ENCODE peak calls at places on chromosomes 12 and 14, in nine cellular contexts. One of them, this sample, is unnamed.

GRCh38 chr12:85057370-85057963 is 21.3 kb downstream of the LRRIQ1 start:
- DNase-seq in heart right ventricle: peak
- DNase-seq in HEK293T: peak
- DNase-seq in foreskin melanocyte: peak
- DNase-seq in esophagus squamous epithelium: no peak
- DNase-seq in HCT116: peak
- DNase-seq in pulmonary artery endothelial cell: peak
- DNase-seq in mucosa of gallbladder: peak
- DNase-seq in fibroblast of mammary gland: peak
- DNase-seq in this sample: peak

GRCh38 chr14:72155379-72155993 is 223.3 kb downstream of the RGS6 start:
- DNase-seq in heart right ventricle: no peak
- DNase-seq in HEK293T: no peak
- DNase-seq in foreskin melanocyte: no peak
- DNase-seq in esophagus squamous epithelium: no peak
- DNase-seq in HCT116: no peak
- DNase-seq in pulmonary artery endothelial cell: no peak
- DNase-seq in mucosa of gallbladder: no peak
- DNase-seq in fibroblast of mammary gland: no peak
- DNase-seq in this sample: no peak

GRCh38 chr12:103814436-103814835 is 26.6 kb downstream of the NT5DC3 start:
- DNase-seq in heart right ventricle: no peak
- DNase-seq in HEK293T: no peak
- DNase-seq in foreskin melanocyte: no peak
- DNase-seq in esophagus squamous epithelium: no peak
- DNase-seq in HCT116: no peak
- DNase-seq in pulmonary artery endothelial cell: no peak
- DNase-seq in mucosa of gallbladder: no peak
- DNase-seq in fibroblast of mammary gland: no peak
- DNase-seq in this sample: no peak

GRCh38 chr12:111437816-111438454 is 32.2 kb downstream of the SH2B3 start:
- DNase-seq in heart right ventricle: no peak
- DNase-seq in HEK293T: no peak
- DNase-seq in foreskin melanocyte: no peak
- DNase-seq in esophagus squamous epithelium: no peak
- DNase-seq in HCT116: no peak
- DNase-seq in pulmonary artery endothelial cell: peak
- DNase-seq in mucosa of gallbladder: peak
- DNase-seq in fibroblast of mammary gland: peak
- DNase-seq in this sample: no peak

GRCh38 chr14:95023886-95024285 is 133.4 kb downstream of the DICER1 start:
- DNase-seq in heart right ventricle: no peak
- DNase-seq in HEK293T: no peak
- DNase-seq in foreskin melanocyte: no peak
- DNase-seq in esophagus squamous epithelium: no peak
- DNase-seq in HCT116: no peak
- DNase-seq in pulmonary artery endothelial cell: no peak
- DNase-seq in mucosa of gallbladder: no peak
- DNase-seq in fibroblast of mammary gland: peak
- DNase-seq in this sample: no peak

GRCh38 chr12:90959538-90960139 is 4.7 kb upstream of the CCER1 start:
- DNase-seq in heart right ventricle: peak
- DNase-seq in HEK293T: peak
- DNase-seq in foreskin melanocyte: no peak
- DNase-seq in esophagus squamous epithelium: no peak
- DNase-seq in HCT116: peak
- DNase-seq in pulmonary artery endothelial cell: peak
- DNase-seq in mucosa of gallbladder: no peak
- DNase-seq in fibroblast of mammary gland: peak
- DNase-seq in this sample: no peak

GRCh38 chr12:28242888-28243633 is 52.8 kb downstream of the CCDC91 start:
- DNase-seq in heart right ventricle: no peak
- DNase-seq in HEK293T: no peak
- DNase-seq in foreskin melanocyte: no peak
- DNase-seq in esophagus squamous epithelium: no peak
- DNase-seq in HCT116: no peak
- DNase-seq in pulmonary artery endothelial cell: no peak
- DNase-seq in mucosa of gallbladder: no peak
- DNase-seq in fibroblast of mammary gland: peak
- DNase-seq in this sample: no peak

GRCh38 chr12:25459541-25459951 is 93.5 kb downstream of the LMNTD1 start:
- DNase-seq in heart right ventricle: peak
- DNase-seq in HEK293T: no peak
- DNase-seq in foreskin melanocyte: no peak
- DNase-seq in esophagus squamous epithelium: no peak
- DNase-seq in HCT116: no peak
- DNase-seq in pulmonary artery endothelial cell: no peak
- DNase-seq in mucosa of gallbladder: no peak
- DNase-seq in fibroblast of mammary gland: no peak
- DNase-seq in this sample: no peak

GRCh38 chr12:108457006-108457733 is 57.9 kb upstream of the FICD start:
- DNase-seq in heart right ventricle: peak
- DNase-seq in HEK293T: peak
- DNase-seq in foreskin melanocyte: peak
- DNase-seq in esophagus squamous epithelium: no peak
- DNase-seq in HCT116: peak
- DNase-seq in pulmonary artery endothelial cell: peak
- DNase-seq in mucosa of gallbladder: peak
- DNase-seq in fibroblast of mammary gland: peak
- DNase-seq in this sample: peak

GRCh38 chr12:98745578-98746391 is 100.7 kb downstream of the APAF1 start:
- DNase-seq in heart right ventricle: no peak
- DNase-seq in HEK293T: no peak
- DNase-seq in foreskin melanocyte: no peak
- DNase-seq in esophagus squamous epithelium: no peak
- DNase-seq in HCT116: no peak
- DNase-seq in pulmonary artery endothelial cell: no peak
- DNase-seq in mucosa of gallbladder: no peak
- DNase-seq in fibroblast of mammary gland: no peak
- DNase-seq in this sample: no peak

GRCh38 chr14:65016461-65016860 is 29.8 kb downstream of the FNTB start:
- DNase-seq in heart right ventricle: no peak
- DNase-seq in HEK293T: no peak
- DNase-seq in foreskin melanocyte: peak
- DNase-seq in esophagus squamous epithelium: no peak
- DNase-seq in HCT116: no peak
- DNase-seq in pulmonary artery endothelial cell: no peak
- DNase-seq in mucosa of gallbladder: no peak
- DNase-seq in fibroblast of mammary gland: no peak
- DNase-seq in this sample: no peak

GRCh38 chr12:114850853-114851252 is 166.9 kb upstream of the TBX3 start:
- DNase-seq in heart right ventricle: no peak
- DNase-seq in HEK293T: no peak
- DNase-seq in foreskin melanocyte: no peak
- DNase-seq in esophagus squamous epithelium: no peak
- DNase-seq in HCT116: no peak
- DNase-seq in pulmonary artery endothelial cell: no peak
- DNase-seq in mucosa of gallbladder: no peak
- DNase-seq in fibroblast of mammary gland: no peak
- DNase-seq in this sample: no peak

GRCh38 chr12:130799051-130799450 is 40.0 kb downstream of the STX2 start:
- DNase-seq in heart right ventricle: no peak
- DNase-seq in HEK293T: no peak
- DNase-seq in foreskin melanocyte: no peak
- DNase-seq in esophagus squamous epithelium: no peak
- DNase-seq in HCT116: no peak
- DNase-seq in pulmonary artery endothelial cell: no peak
- DNase-seq in mucosa of gallbladder: no peak
- DNase-seq in fibroblast of mammary gland: no peak
- DNase-seq in this sample: no peak

GRCh38 chr14:75200451-75200850 is 24.0 kb upstream of the TMED10 start:
- DNase-seq in heart right ventricle: no peak
- DNase-seq in HEK293T: no peak
- DNase-seq in foreskin melanocyte: no peak
- DNase-seq in esophagus squamous epithelium: no peak
- DNase-seq in HCT116: peak
- DNase-seq in pulmonary artery endothelial cell: no peak
- DNase-seq in mucosa of gallbladder: peak
- DNase-seq in fibroblast of mammary gland: no peak
- DNase-seq in this sample: peak

GRCh38 chr12:25861226-25861625 is 97.3 kb upstream of the RASSF8 start:
- DNase-seq in heart right ventricle: no peak
- DNase-seq in HEK293T: no peak
- DNase-seq in foreskin melanocyte: peak
- DNase-seq in esophagus squamous epithelium: no peak
- DNase-seq in HCT116: no peak
- DNase-seq in pulmonary artery endothelial cell: no peak
- DNase-seq in mucosa of gallbladder: no peak
- DNase-seq in fibroblast of mammary gland: no peak
- DNase-seq in this sample: no peak

GRCh38 chr14:26775765-26776577 is 178.1 kb upstream of the NOVA1 start:
- DNase-seq in heart right ventricle: no peak
- DNase-seq in HEK293T: no peak
- DNase-seq in foreskin melanocyte: no peak
- DNase-seq in esophagus squamous epithelium: no peak
- DNase-seq in HCT116: no peak
- DNase-seq in pulmonary artery endothelial cell: no peak
- DNase-seq in mucosa of gallbladder: no peak
- DNase-seq in fibroblast of mammary gland: peak
- DNase-seq in this sample: no peak

GRCh38 chr14:100738269-100738691 is 11.6 kb downstream of the DLK1 start:
- DNase-seq in heart right ventricle: no peak
- DNase-seq in HEK293T: no peak
- DNase-seq in foreskin melanocyte: no peak
- DNase-seq in esophagus squamous epithelium: no peak
- DNase-seq in HCT116: no peak
- DNase-seq in pulmonary artery endothelial cell: no peak
- DNase-seq in mucosa of gallbladder: no peak
- DNase-seq in fibroblast of mammary gland: no peak
- DNase-seq in this sample: no peak

GRCh38 chr14:69554500-69554899 is 20.2 kb downstream of the CCDC177 start:
- DNase-seq in heart right ventricle: no peak
- DNase-seq in HEK293T: no peak
- DNase-seq in foreskin melanocyte: no peak
- DNase-seq in esophagus squamous epithelium: no peak
- DNase-seq in HCT116: no peak
- DNase-seq in pulmonary artery endothelial cell: no peak
- DNase-seq in mucosa of gallbladder: peak
- DNase-seq in fibroblast of mammary gland: peak
- DNase-seq in this sample: no peak

GRCh38 chr12:112557954-112558630 is 139.3 kb downstream of the PTPN11 start:
- DNase-seq in heart right ventricle: no peak
- DNase-seq in HEK293T: no peak
- DNase-seq in foreskin melanocyte: no peak
- DNase-seq in esophagus squamous epithelium: no peak
- DNase-seq in HCT116: no peak
- DNase-seq in pulmonary artery endothelial cell: no peak
- DNase-seq in mucosa of gallbladder: no peak
- DNase-seq in fibroblast of mammary gland: no peak
- DNase-seq in this sample: peak

GRCh38 chr12:73798523-73798922 is 739.1 kb upstream of the ATXN7L3B start:
- DNase-seq in heart right ventricle: no peak
- DNase-seq in HEK293T: no peak
- DNase-seq in foreskin melanocyte: no peak
- DNase-seq in esophagus squamous epithelium: no peak
- DNase-seq in HCT116: no peak
- DNase-seq in pulmonary artery endothelial cell: no peak
- DNase-seq in mucosa of gallbladder: no peak
- DNase-seq in fibroblast of mammary gland: no peak
- DNase-seq in this sample: no peak

GRCh38 chr12:124694846-124695497 is 127.6 kb upstream of the NCOR2 start:
- DNase-seq in heart right ventricle: peak
- DNase-seq in HEK293T: no peak
- DNase-seq in foreskin melanocyte: no peak
- DNase-seq in esophagus squamous epithelium: no peak
- DNase-seq in HCT116: no peak
- DNase-seq in pulmonary artery endothelial cell: peak
- DNase-seq in mucosa of gallbladder: no peak
- DNase-seq in fibroblast of mammary gland: peak
- DNase-seq in this sample: no peak

GRCh38 chr14:103716091-103716801 is 636 bp downstream of the ZFYVE21 start:
- DNase-seq in heart right ventricle: no peak
- DNase-seq in HEK293T: peak
- DNase-seq in foreskin melanocyte: no peak
- DNase-seq in esophagus squamous epithelium: no peak
- DNase-seq in HCT116: no peak
- DNase-seq in pulmonary artery endothelial cell: no peak
- DNase-seq in mucosa of gallbladder: no peak
- DNase-seq in fibroblast of mammary gland: no peak
- DNase-seq in this sample: no peak

GRCh38 chr12:2580821-2581220 is 213.9 kb upstream of the FKBP4 start:
- DNase-seq in heart right ventricle: no peak
- DNase-seq in HEK293T: no peak
- DNase-seq in foreskin melanocyte: no peak
- DNase-seq in esophagus squamous epithelium: no peak
- DNase-seq in HCT116: no peak
- DNase-seq in pulmonary artery endothelial cell: no peak
- DNase-seq in mucosa of gallbladder: no peak
- DNase-seq in fibroblast of mammary gland: peak
- DNase-seq in this sample: no peak

GRCh38 chr14:88164906-88165534 is 158.0 kb downstream of the KCNK10 start:
- DNase-seq in heart right ventricle: no peak
- DNase-seq in HEK293T: no peak
- DNase-seq in foreskin melanocyte: no peak
- DNase-seq in esophagus squamous epithelium: no peak
- DNase-seq in HCT116: no peak
- DNase-seq in pulmonary artery endothelial cell: no peak
- DNase-seq in mucosa of gallbladder: no peak
- DNase-seq in fibroblast of mammary gland: no peak
- DNase-seq in this sample: no peak

This sample was measured in NCI-H748 treated with DMSO at 0.1 percent for 48 hours.